ENCODE peak calls at places on chromosomes 13 and 19, in eight cellular contexts. F is GM12878, M is upper lobe of left lung, U is suprapubic skin, X is stomach, S is tibial nerve, D is transverse colon, V is A549. L is an unnamed sample.

GRCh38 chr19:485583-486236 is 10.6 kb upstream of the MADCAM1 start:
- DNase-seq in V (no peak), F (no peak), S (peak), M (peak), D (no peak), X (no peak), U (no peak), L (peak)

GRCh38 chr19:6947745-6948144 is 60.4 kb downstream of the ADGRE1 start:
- DNase-seq in V (peak), F (peak), M (no peak), U (no peak), S (no peak), X (no peak), D (no peak), L (no peak)

GRCh38 chr19:10045371-10045770 is 32.1 kb downstream of the RDH8 start:
- DNase-seq in X (no peak), U (no peak), D (no peak), S (no peak), V (no peak), M (no peak), F (no peak), L (no peak)

GRCh38 chr19:2034729-2035589 is 16.1 kb downstream of the MKNK2 start:
- DNase-seq in U (peak), S (no peak), M (peak), V (no peak), X (peak), D (peak), F (no peak), L (peak)

GRCh38 chr13:74103970-74104555 is 30.1 kb downstream of the KLF12 start:
- DNase-seq in D (no peak), V (no peak), S (no peak), M (no peak), X (no peak), F (no peak), U (no peak), L (no peak)

GRCh38 chr13:41694902-41695301 is 237.6 kb downstream of the RGCC start:
- DNase-seq in F (peak), D (peak), M (no peak), X (no peak), U (no peak), S (peak), V (peak), L (peak)

GRCh38 chr19:14367016-14367415 is 14.2 kb upstream of the ADGRE5 start:
- DNase-seq in F (no peak), M (no peak), U (no peak), D (no peak), X (no peak), V (no peak), S (no peak), L (no peak)

GRCh38 chr19:42092350-42092749 is 16.4 kb downstream of the ZNF574 start:
- DNase-seq in D (peak), X (peak), U (no peak), V (peak), F (no peak), M (no peak), S (no peak), L (no peak)

GRCh38 chr19:11041194-11041593 is 48.1 kb upstream of the LDLR start:
- DNase-seq in S (no peak), X (no peak), U (no peak), D (no peak), F (no peak), V (no peak), M (peak), L (no peak)

GRCh38 chr19:2168619-2169424 is 5.1 kb downstream of the DOT1L start:
- DNase-seq in F (peak), M (peak), U (peak), X (peak), V (peak), S (peak), D (peak), L (peak)

GRCh38 chr19:13195678-13196077 is 45.5 kb downstream of the IER2 start:
- DNase-seq in S (no peak), U (no peak), X (peak), V (no peak), M (no peak), F (no peak), D (peak), L (no peak)

GRCh38 chr13:51152713-51153112 is 41.6 kb upstream of the C13orf42 start:
- DNase-seq in D (no peak), M (no peak), F (no peak), V (no peak), U (no peak), X (no peak), S (no peak), L (no peak)

GRCh38 chr19:48194041-48194871 is 23.8 kb downstream of the ZSWIM9 start:
- DNase-seq in S (no peak), U (peak), V (no peak), D (no peak), F (no peak), X (no peak), M (peak), L (no peak)

GRCh38 chr13:111005364-111005763 is 90.5 kb upstream of the ANKRD10 start:
- DNase-seq in F (no peak), U (no peak), V (peak), X (no peak), M (no peak), S (no peak), D (no peak), L (no peak)

GRCh38 chr19:31583148-31583547 is 233.9 kb upstream of the TSHZ3 start:
- DNase-seq in S (no peak), U (no peak), D (no peak), V (no peak), F (no peak), X (no peak), M (no peak), L (no peak)

GRCh38 chr13:41955605-41956004 is 5.3 kb downstream of the VWA8 start:
- DNase-seq in U (no peak), S (no peak), V (no peak), F (no peak), M (no peak), X (no peak), D (no peak), L (no peak)

GRCh38 chr13:113898391-113898790 is 34.5 kb upstream of the GAS6 start:
- DNase-seq in M (no peak), U (no peak), F (no peak), S (no peak), V (no peak), X (no peak), D (no peak), L (peak)

GRCh38 chr13:76812971-76813691 is 73.1 kb downstream of the KCTD12 start:
- DNase-seq in M (no peak), S (peak), U (peak), D (no peak), V (no peak), X (no peak), F (no peak), L (no peak)

GRCh38 chr13:61029064-61029463 is 386.6 kb downstream of the PCDH20 start:
- DNase-seq in F (no peak), V (no peak), D (no peak), X (no peak), M (no peak), U (no peak), S (no peak), L (no peak)

GRCh38 chr13:58597552-58597951 is 966.0 kb downstream of the PCDH17 start:
- DNase-seq in D (no peak), F (no peak), X (no peak), U (no peak), S (no peak), V (no peak), M (no peak), L (no peak)

GRCh38 chr13:48580185-48580803 is 47.4 kb upstream of the RCBTB2 start:
- DNase-seq in U (no peak), V (peak), X (peak), D (peak), M (no peak), S (peak), F (no peak), L (peak)

GRCh38 chr13:73061478-73062275 is 2.9 kb downstream of the KLF5 start:
- DNase-seq in V (no peak), X (no peak), M (no peak), S (no peak), U (no peak), F (no peak), D (no peak), L (no peak)

GRCh38 chr19:48490980-48491792 is 20.4 kb downstream of the LMTK3 start:
- DNase-seq in F (no peak), M (peak), D (peak), X (peak), S (no peak), V (peak), U (no peak), L (peak)

GRCh38 chr19:48443262-48443661 is 2.5 kb upstream of the GRWD1 start:
- DNase-seq in F (no peak), S (no peak), V (no peak), D (no peak), X (peak), U (no peak), M (peak), L (no peak)

GRCh38 chr13:74771964-74772363 is 637.8 kb upstream of the KLF12 start:
- DNase-seq in U (no peak), F (no peak), S (no peak), D (no peak), X (no peak), V (no peak), M (no peak), L (no peak)

GRCh38 chr13:33349314-33349995 is 63.9 kb upstream of the STARD13 start:
- DNase-seq in X (no peak), U (no peak), S (peak), D (peak), M (no peak), V (no peak), F (no peak), L (no peak)

GRCh38 chr19:50568321-50569022 is at the start of gene LRRC4B:
- DNase-seq in U (no peak), X (no peak), F (no peak), V (no peak), S (no peak), M (no peak), D (no peak), L (no peak)

GRCh38 chr19:42445948-42446347 is 3.2 kb upstream of the CXCL17 start:
- DNase-seq in F (no peak), D (no peak), U (no peak), M (no peak), X (no peak), V (no peak), S (no peak), L (no peak)

GRCh38 chr13:60229708-60230272 is 66.1 kb upstream of the DIAPH3 start:
- DNase-seq in F (no peak), V (no peak), U (no peak), D (no peak), S (no peak), M (no peak), X (no peak), L (no peak)

GRCh38 chr13:39918837-39919236 is 263.4 kb downstream of the COG6 start:
- DNase-seq in X (no peak), F (no peak), M (no peak), V (no peak), S (no peak), D (no peak), U (no peak), L (no peak)

GRCh38 chr19:31450696-31451095 is 101.5 kb upstream of the TSHZ3 start:
- DNase-seq in U (no peak), M (no peak), F (no peak), X (no peak), V (no peak), D (no peak), S (no peak), L (no peak)

GRCh38 chr13:77892491-77892890 is 26.1 kb downstream of the EDNRB start:
- DNase-seq in X (no peak), D (no peak), U (no peak), M (no peak), S (no peak), V (no peak), F (no peak), L (no peak)

GRCh38 chr13:77891486-77891885 is 27.1 kb downstream of the EDNRB start:
- DNase-seq in D (no peak), S (no peak), F (no peak), U (no peak), X (no peak), M (no peak), V (no peak), L (no peak)

GRCh38 chr13:77894743-77895142 is 23.9 kb downstream of the EDNRB start:
- DNase-seq in U (no peak), V (no peak), D (no peak), X (no peak), F (no peak), S (no peak), M (no peak), L (no peak)

GRCh38 chr13:77893066-77893465 is 25.6 kb downstream of the EDNRB start:
- DNase-seq in X (no peak), F (no peak), M (no peak), U (no peak), V (no peak), S (no peak), D (no peak), L (no peak)

DNA sequence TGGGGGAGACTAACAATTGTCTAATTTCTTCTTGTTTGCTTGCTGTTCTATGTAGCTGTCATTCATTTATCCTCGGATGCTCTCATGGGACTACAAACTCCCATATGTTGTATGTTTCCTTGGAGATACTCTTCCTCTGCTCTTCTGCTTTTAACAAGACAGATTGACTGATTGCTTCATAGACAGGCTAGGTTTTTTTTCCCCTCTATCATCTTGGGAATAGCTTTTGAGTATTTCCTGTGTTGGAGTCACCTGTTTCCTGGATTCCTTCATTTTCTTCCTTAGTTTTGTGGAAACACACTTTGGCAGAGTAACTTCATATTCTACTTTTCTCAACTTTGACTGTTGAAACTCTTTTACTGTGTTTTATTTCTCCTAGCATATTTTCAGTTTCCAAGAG is 27.6 kb downstream of the EDNRB start:
- DNase-seq in U (no peak), M (no peak), F (no peak), X (no peak), S (no peak), V (no peak), D (no peak), L (no peak)
- TF ChIP-seq EP300 in U (no peak), M (no peak), F (no peak), X (no peak), S (no peak), V (no peak), D (no peak), L (no peak)

DNA sequence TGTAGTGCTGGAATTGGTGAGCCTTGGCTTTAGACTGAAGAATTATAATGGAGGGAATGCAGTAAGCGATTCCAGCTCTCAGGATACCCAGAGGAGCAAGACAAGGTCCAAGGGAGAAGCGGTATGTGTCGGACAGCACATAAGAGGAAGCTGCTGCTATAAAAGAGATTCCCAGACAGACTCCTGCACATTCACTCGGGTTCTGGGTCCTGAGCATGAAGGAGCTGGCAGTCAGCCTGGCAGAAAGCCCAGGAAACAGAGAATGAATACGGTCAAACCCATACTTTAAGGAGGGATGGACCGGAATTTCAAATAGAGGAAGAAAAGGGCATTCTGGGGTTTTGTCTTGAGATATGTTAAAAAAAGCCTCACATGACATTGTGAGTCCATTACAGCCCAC is 308.3 kb downstream of the DNAJC15 start:
- DNase-seq in S (no peak), M (no peak), U (no peak), D (no peak), F (no peak), V (no peak), X (no peak), L (no peak)
- TF ChIP-seq EP300 in S (no peak), M (no peak), U (no peak), D (no peak), F (no peak), V (no peak), X (no peak), L (no peak)

GRCh38 chr19:19749332-19750130 is 16.6 kb upstream of the ZNF14 start:
- DNase-seq in M (peak), F (no peak), V (no peak), U (no peak), S (no peak), X (peak), D (no peak), L (no peak)
- TF ChIP-seq EP300 in M (no peak), F (no peak), V (no peak), U (no peak), S (no peak), X (no peak), D (no peak), L (no peak)

GRCh38 chr13:80083097-80083429 is 257.9 kb downstream of the SPRY2 start:
- DNase-seq in D (no peak), F (no peak), S (no peak), V (no peak), M (no peak), X (no peak), U (no peak), L (no peak)

GRCh38 chr13:80086304-80086721 is 254.6 kb downstream of the SPRY2 start:
- DNase-seq in S (no peak), F (no peak), U (no peak), X (no peak), V (no peak), D (peak), M (no peak), L (no peak)

GRCh38 chr13:80084086-80084676 is 256.7 kb downstream of the SPRY2 start:
- DNase-seq in D (no peak), F (no peak), M (no peak), U (no peak), X (no peak), V (no peak), S (no peak), L (no peak)

GRCh38 chr13:80082396-80083096 is 258.4 kb downstream of the SPRY2 start:
- DNase-seq in V (no peak), S (no peak), X (no peak), M (no peak), F (no peak), D (no peak), U (no peak), L (no peak)

GRCh38 chr13:80083516-80084085 is 257.3 kb downstream of the SPRY2 start:
- DNase-seq in D (no peak), F (no peak), V (no peak), S (no peak), U (no peak), X (no peak), M (no peak), L (no peak)
- TF ChIP-seq EP300 in D (no peak), F (no peak), V (no peak), S (no peak), U (no peak), X (no peak), M (no peak), L (no peak)

DNA sequence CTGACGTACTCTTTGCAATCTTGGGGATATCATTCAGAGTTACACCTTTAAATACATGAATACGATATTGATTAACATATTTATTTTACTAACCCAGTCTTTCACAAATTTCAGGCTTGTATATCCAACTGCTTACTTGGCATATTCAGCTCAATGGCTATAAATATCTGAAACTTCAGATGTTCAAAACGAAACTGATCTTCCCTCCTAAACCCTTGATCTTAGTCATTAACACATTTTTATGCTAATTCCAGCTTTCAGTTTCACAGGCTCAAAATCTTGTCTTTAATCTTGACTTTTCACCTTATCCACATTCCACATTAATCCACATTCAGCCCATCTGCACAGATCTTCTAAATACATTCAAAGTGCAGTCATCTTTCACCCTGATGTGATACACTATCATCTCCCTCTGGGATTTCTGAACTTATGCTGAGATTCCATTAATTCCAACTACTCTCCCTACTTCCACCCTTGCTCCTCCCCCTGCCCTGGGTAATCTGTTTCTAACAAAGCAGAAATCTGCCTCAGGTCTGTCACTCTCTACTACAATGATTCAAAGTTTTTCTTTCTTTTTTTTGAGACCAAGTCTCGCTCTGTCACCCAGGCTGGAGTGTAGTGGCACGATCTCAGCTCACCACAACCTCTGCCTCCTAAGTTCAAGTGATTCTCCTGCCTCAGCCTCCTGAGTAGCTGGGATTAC is 387.2 kb downstream of the GPC5 start:
- DNase-seq in S (no peak), V (no peak), X (no peak), F (no peak), U (no peak), D (no peak), M (no peak), L (no peak)
- TF ChIP-seq EP300 in S (no peak), V (no peak), X (no peak), F (no peak), U (no peak), D (no peak), M (no peak), L (no peak)

GRCh38 chr19:39319098-39319891 is 1.4 kb downstream of the LRFN1 start:
- DNase-seq in U (no peak), S (no peak), D (no peak), M (no peak), X (no peak), V (no peak), F (no peak), L (no peak)

GRCh38 chr19:39319892-39320168 is 833 bp downstream of the LRFN1 start:
- DNase-seq in X (no peak), S (no peak), V (no peak), M (no peak), U (no peak), F (no peak), D (no peak), L (no peak)

GRCh38 chr19:39320948-39321831 is 527 bp upstream of the LRFN1 start:
- DNase-seq in S (no peak), F (no peak), M (no peak), U (no peak), V (no peak), X (no peak), D (no peak), L (no peak)

GRCh38 chr19:39324242-39324842 is 3.7 kb upstream of the LRFN1 start:
- DNase-seq in M (no peak), V (no peak), S (no peak), X (no peak), F (no peak), U (no peak), D (no peak), L (no peak)

DNA sequence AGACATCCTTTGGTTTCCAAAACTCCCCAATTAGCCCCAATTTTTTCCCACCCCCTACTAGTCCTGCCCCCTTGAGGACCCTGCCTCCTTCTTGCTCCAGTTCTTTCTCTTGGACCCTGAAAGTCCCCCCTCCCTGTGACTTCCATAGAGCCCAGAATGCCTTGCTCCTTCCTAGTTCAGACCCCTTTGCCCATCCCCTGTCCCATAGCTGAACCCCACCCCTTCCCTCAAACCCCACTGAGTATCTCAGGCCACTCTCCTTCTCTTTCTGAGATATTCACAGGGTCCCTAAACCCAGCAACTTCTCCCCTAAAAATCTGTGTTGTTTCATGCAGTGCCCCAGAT is 1.1 kb upstream of the LRFN1 start:
- DNase-seq in U (no peak), F (no peak), D (no peak), S (no peak), M (no peak), V (no peak), X (no peak), L (no peak)
- TF ChIP-seq EP300 in U (no peak), F (no peak), D (no peak), S (no peak), M (no peak), V (no peak), X (no peak), L (no peak)

DNA sequence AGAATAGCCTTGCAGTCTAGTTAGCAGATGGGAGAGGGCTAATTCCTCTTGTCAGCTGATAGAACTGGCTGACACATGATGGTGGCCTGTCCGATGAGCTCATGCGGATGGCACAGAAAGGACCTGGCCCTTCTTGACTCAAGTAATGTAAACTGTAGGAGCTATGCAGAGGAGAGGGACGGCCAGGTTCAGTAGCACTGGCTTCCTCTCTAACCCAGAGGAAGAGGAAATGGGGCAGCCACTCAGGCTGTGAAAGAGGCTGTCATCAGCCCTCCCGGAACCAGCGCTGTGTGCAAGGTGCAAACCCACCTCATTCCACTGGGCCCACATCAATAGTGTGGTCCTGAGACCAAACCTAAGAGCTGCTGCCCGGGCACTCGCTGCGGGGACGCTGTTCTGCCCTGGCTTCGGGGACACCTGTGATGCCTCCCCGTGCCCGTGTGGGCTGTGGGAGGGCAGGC is 30.7 kb upstream of the USE1 start:
- DNase-seq in V (no peak), X (no peak), F (no peak), D (peak), U (no peak), M (no peak), S (no peak), L (no peak)
- TF ChIP-seq EP300 in V (no peak), X (no peak), F (no peak), D (no peak), U (no peak), M (no peak), S (no peak), L (no peak)

L was measured in ovary.